ENCODE peak calls at places on chromosomes 11 and 22, in four cellular contexts. M is natural killer cell, T is activated B cell treated with CpG ODN at 0.5 μM for 24 hours, Z is AG04449. P is an unnamed sample.

GRCh38 chr11:3050386-3051325 is 6.6 kb downstream of the CARS1 start:
- DNase-seq in M (no peak), T (no peak), Z (no peak), P (no peak)

GRCh38 chr11:129225190-129225589 is 33.1 kb upstream of the ARHGAP32 start:
- DNase-seq in M (no peak), T (no peak), Z (no peak), P (no peak)

GRCh38 chr11:76592961-76593360 is 77.6 kb downstream of the LRRC32 start:
- DNase-seq in M (no peak), T (no peak), Z (no peak), P (no peak)

GRCh38 chr11:42526366-42526765 is 785.4 kb upstream of the API5 start:
- DNase-seq in M (no peak), T (no peak), Z (no peak), P (no peak)

GRCh38 chr11:11620966-11621880 is 582 bp downstream of the GALNT18 start:
- DNase-seq in M (peak; percentile 26), T (no peak), Z (no peak), P (no peak)

GRCh38 chr11:5443835-5444393 is 2.6 kb upstream of the OR51I1 start:
- DNase-seq in M (no peak), T (no peak), Z (no peak), P (no peak)

GRCh38 chr22:29244785-29245625 is 22.8 kb downstream of the RHBDD3 start:
- DNase-seq in M (no peak), T (no peak), Z (no peak), P (no peak)

GRCh38 chr11:57131080-57131790 is 50.5 kb upstream of the LRRC55 start:
- DNase-seq in M (no peak), T (no peak), Z (no peak), P (no peak)

GRCh38 chr22:45688606-45689080 is 17.0 kb downstream of the ATXN10 start:
- DNase-seq in M (no peak), T (no peak), Z (peak; percentile 83), P (no peak)

GRCh38 chr11:69466039-69466438 is 15.4 kb upstream of the LINC01488 start:
- DNase-seq in M (no peak), T (no peak), Z (no peak), P (no peak)

GRCh38 chr11:30789270-30789669 is 203.1 kb upstream of the MPPED2 start:
- DNase-seq in M (no peak), T (no peak), Z (no peak), P (no peak)

GRCh38 chr22:23693979-23694680 is 3.3 kb downstream of the RGL4 start:
- DNase-seq in M (no peak), T (no peak), Z (no peak), P (no peak)

GRCh38 chr11:43035011-43035564 is 276.7 kb upstream of the API5 start:
- DNase-seq in M (no peak), T (no peak), Z (no peak), P (no peak)

GRCh38 chr11:47412152-47412746 is 3.9 kb downstream of the SLC39A13 start:
- DNase-seq in M (peak; percentile 54), T (peak; percentile 60), Z (no peak), P (no peak)

GRCh38 chr11:69972351-69972802 is 105.7 kb upstream of the ANO1 start:
- DNase-seq in M (no peak), T (no peak), Z (no peak), P (no peak)

GRCh38 chr22:27654536-27655445 is 146.8 kb downstream of the MN1 start:
- DNase-seq in M (no peak), T (no peak), Z (no peak), P (no peak)

GRCh38 chr22:40345271-40345670 is 1.0 kb upstream of the ADSL start:
- DNase-seq in M (no peak), T (no peak), Z (no peak), P (no peak)

GRCh38 chr11:44892843-44893242 is 57.8 kb downstream of the TP53I11 start:
- DNase-seq in M (no peak), T (no peak), Z (no peak), P (no peak)

GRCh38 chr11:7604331-7604973 is 68.8 kb downstream of the CYB5R2 start:
- DNase-seq in M (no peak), T (no peak), Z (no peak), P (no peak)

GRCh38 chr22:32764330-32765116 is 37.0 kb upstream of the TIMP3 start:
- DNase-seq in M (no peak), T (no peak), Z (peak; percentile 70), P (no peak)

GRCh38 chr11:84714316-84714780 is 912.8 kb downstream of the DLG2 start:
- DNase-seq in M (no peak), T (no peak), Z (no peak), P (peak; percentile 71)
- TF ChIP-seq CTCF in M (no peak), T (no peak), Z (peak; percentile 44), P (peak; percentile 72)

DNA sequence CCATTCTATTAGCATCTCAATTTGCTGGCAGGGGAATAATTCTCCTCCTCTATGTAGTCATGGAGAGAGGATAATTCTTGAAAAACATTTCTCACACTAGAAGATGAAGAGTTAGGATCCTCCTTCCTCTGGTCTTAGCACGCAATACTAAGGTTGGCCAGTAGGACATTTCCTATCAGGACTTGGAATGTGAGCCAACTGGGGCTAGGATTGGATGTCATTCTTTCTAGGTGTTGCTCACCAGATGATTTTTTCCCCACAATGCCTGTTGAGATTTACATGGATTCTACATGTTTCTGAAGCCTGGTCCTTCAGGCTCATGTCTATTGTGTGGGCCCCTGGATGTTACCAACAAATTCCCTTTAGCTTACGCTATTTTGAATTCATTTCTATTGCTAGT is 28.0 kb downstream of the SLN start:
- DNase-seq in M (no peak), T (no peak), Z (no peak), P (no peak)
- TF ChIP-seq CTCF in M (no peak), T (no peak), Z (peak; percentile 27), P (peak; percentile 69)

GRCh38 chr11:71447791-71448256 is 369 bp downstream of the DHCR7 start:
- DNase-seq in M (peak; percentile 51), T (no peak), Z (no peak), P (no peak)

GRCh38 chr11:71450507-71450906 is 2.3 kb upstream of the DHCR7 start:
- DNase-seq in M (no peak), T (no peak), Z (no peak), P (no peak)

GRCh38 chr11:71449596-71449995 is 1.4 kb upstream of the DHCR7 start:
- DNase-seq in M (no peak), T (no peak), Z (no peak), P (no peak)

GRCh38 chr11:71446942-71447688 is 1.1 kb downstream of the DHCR7 start:
- DNase-seq in M (no peak), T (no peak), Z (no peak), P (no peak)

DNA sequence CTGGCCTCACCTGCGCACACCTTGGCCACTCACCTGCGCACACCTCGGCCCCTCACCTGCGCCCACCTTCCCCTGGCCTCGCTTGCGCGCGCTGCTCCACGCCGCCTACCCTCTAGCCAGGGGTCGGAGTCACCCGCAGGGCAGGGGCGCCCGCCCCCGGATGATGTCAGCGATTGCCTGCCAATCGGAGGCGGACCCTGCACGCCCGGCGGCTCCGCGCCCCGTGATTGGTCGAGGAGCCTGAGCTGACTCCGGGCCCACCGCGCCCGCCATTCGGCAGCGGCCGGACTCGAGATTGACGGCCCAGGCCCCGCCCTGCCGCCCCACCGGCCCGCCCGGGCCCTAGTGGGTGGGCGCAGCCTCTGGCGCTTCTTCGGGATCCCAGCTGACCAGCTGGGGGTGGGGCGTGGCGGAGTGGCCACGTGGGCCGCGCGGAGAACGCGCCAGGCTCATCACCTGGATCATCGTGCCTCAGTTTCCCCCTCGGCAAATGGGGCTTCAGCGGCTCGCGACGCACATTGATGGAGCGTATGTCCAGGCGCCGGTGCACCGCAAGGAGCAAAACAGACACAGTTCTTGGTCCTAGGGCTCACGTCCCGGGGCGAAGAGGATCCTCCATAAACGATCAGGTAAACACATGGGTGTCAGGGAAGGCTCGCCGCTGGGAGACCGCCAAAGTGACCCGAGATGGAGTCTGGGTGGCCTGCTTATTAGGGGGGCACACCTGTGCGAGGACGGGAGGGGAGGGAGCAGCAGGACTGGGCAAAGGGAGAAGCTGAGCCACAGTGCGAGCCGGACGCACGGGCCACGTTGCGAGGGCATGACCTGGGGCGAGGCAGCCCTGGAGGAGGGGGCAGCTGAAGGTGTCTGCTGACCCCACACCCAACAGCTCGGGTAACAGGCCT is at the start of gene DHCR7:
- DNase-seq in M (peak; percentile 96), T (peak; percentile 93), Z (no peak), P (peak; percentile 99)
- TF ChIP-seq CTCF in M (no peak), T (no peak), Z (no peak), P (peak; percentile 17)

GRCh38 chr11:64341851-64342791 is 2.1 kb downstream of the CCDC88B start:
- DNase-seq in M (peak; percentile 91), T (peak; percentile 87), Z (peak; percentile 28), P (peak; percentile 90)
- TF ChIP-seq CTCF in M (peak; percentile 11), T (no peak), Z (peak; percentile 67), P (peak; percentile 57)

GRCh38 chr11:13015753-13016152 is 6.6 kb downstream of the RASSF10 start:
- DNase-seq in M (no peak), T (no peak), Z (no peak), P (no peak)

GRCh38 chr11:13013054-13013488 is 4.0 kb downstream of the RASSF10 start:
- DNase-seq in M (no peak), T (no peak), Z (no peak), P (no peak)

GRCh38 chr11:13019313-13019712 is 10.2 kb downstream of the RASSF10 start:
- DNase-seq in M (no peak), T (no peak), Z (no peak), P (no peak)

GRCh38 chr11:13012037-13012693 is 3.0 kb downstream of the RASSF10 start:
- DNase-seq in M (no peak), T (no peak), Z (no peak), P (no peak)

DNA sequence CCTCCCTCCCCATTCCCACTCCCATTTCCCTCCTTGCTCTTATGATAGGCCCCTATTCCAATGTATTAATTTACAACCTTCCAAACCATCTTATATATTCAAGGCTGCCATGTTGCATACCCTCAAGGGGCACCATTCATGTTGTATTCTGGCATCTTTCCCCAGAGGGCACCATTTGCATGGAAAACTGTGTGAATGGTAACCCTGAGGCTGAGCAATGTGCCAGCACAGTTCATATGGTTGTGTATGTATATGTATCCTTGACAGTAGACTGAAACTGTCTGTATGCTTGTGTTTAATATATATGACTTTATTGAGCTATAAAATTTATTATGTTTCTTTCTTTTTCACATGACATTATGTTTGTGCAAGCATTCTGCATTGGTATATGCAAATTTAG is 7.3 kb downstream of the RASSF10 start:
- DNase-seq in M (no peak), T (no peak), Z (no peak), P (no peak)
- TF ChIP-seq CTCF in M (no peak), T (no peak), Z (no peak), P (no peak)

GRCh38 chr11:109426442-109426841 is 4.5 kb downstream of the C11orf87 start:
- DNase-seq in M (no peak), T (no peak), Z (no peak), P (no peak)
- TF ChIP-seq CTCF in M (no peak), T (no peak), Z (peak; percentile 18), P (peak; percentile 62)

GRCh38 chr11:86101941-86102407 is 33.1 kb upstream of the PICALM start:
- DNase-seq in M (no peak), T (no peak), Z (no peak), P (no peak)
- TF ChIP-seq CTCF in M (no peak), T (no peak), Z (no peak), P (no peak)

DNA sequence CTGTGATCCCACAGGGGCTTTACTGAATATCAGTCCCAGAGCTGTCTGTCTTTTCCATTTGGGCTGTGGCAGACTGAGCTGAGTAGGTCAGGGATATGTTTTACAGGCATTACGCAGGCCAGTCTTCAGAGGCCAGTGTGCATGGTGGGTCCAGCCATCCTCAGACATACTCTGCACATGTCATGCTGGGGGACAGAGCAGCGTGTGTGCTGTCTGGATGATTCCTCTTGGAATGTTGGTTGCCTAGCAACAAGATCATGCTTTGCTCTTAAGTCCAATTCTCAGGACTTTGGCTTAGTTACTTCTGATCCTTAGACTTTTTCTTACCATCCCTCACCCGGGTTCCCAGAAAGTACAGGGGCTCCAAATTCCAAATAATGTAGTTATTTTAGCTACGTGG is 736.4 kb downstream of the DLG2 start:
- DNase-seq in M (no peak), T (no peak), Z (no peak), P (no peak)
- TF ChIP-seq CTCF in M (no peak), T (no peak), Z (no peak), P (no peak)

P was measured in type B pancreatic cell.